ENCODE peak calls at places on chromosome 15, in six cellular contexts. S, G, A, T, N and M are unnamed samples.

GRCh38 chr15:74788716-74789151 is 6.9 kb downstream of the CSK start:
- DNase-seq in S (no peak), G (peak), A (peak), T (no peak), N (no peak), M (no peak)

GRCh38 chr15:59290311-59291213 is 82.1 kb downstream of the MYO1E start:
- DNase-seq in S (no peak), G (no peak), A (no peak), T (no peak), N (no peak), M (no peak)

GRCh38 chr15:92623435-92623834 is 32.1 kb downstream of the FAM174B start:
- DNase-seq in S (no peak), G (no peak), A (no peak), T (peak), N (no peak), M (no peak)

GRCh38 chr15:50415752-50416404 is 8.3 kb upstream of the USP8 start:
- DNase-seq in S (no peak), G (no peak), A (peak), T (peak), N (no peak), M (no peak)

GRCh38 chr15:85329561-85330421 is 50.6 kb upstream of the AKAP13 start:
- DNase-seq in S (no peak), G (no peak), A (no peak), T (peak), N (no peak), M (no peak)

GRCh38 chr15:32104061-32104980 is 74.0 kb downstream of the CHRNA7 start:
- DNase-seq in S (no peak), G (no peak), A (peak), T (no peak), N (no peak), M (no peak)

GRCh38 chr15:51735211-51735610 is 2.2 kb downstream of the LYSMD2 start:
- DNase-seq in S (no peak), G (peak), A (peak), T (no peak), N (no peak), M (no peak)

GRCh38 chr15:45729146-45729545 is 94.3 kb downstream of the SQOR start:
- DNase-seq in S (peak), G (no peak), A (no peak), T (no peak), N (no peak), M (no peak)

GRCh38 chr15:100918034-100918689 is 995 bp upstream of the LRRK1 start:
- DNase-seq in S (peak), G (peak), A (peak), T (peak), N (no peak), M (peak)

GRCh38 chr15:41501191-41501917 is 7.7 kb downstream of the ITPKA start:
- DNase-seq in S (no peak), G (peak), A (no peak), T (no peak), N (no peak), M (no peak)

GRCh38 chr15:63015618-63016017 is 26.9 kb upstream of the TPM1 start:
- DNase-seq in S (peak), G (no peak), A (no peak), T (peak), N (no peak), M (no peak)

GRCh38 chr15:68271854-68272471 is 5.6 kb upstream of the FEM1B start:
- DNase-seq in S (peak), G (no peak), A (no peak), T (peak), N (no peak), M (no peak)

GRCh38 chr15:65914371-65914770 is 45.1 kb downstream of the RAB11A start:
- DNase-seq in S (no peak), G (no peak), A (no peak), T (no peak), N (no peak), M (no peak)

GRCh38 chr15:69093614-69094013 is 66.8 kb upstream of the GLCE start:
- DNase-seq in S (no peak), G (no peak), A (no peak), T (no peak), N (no peak), M (no peak)

GRCh38 chr15:45642203-45642932 is 7.5 kb downstream of the SQOR start:
- DNase-seq in S (peak), G (no peak), A (peak), T (peak), N (no peak), M (no peak)

GRCh38 chr15:79615754-79616153 is 183.6 kb downstream of the MINAR1 start:
- DNase-seq in S (no peak), G (no peak), A (no peak), T (peak), N (no peak), M (no peak)